ENCODE peak calls at places on chromosome 21, in four cellular contexts. B is NCI-H510A treated with DMSO at 0.1 percent for 48 hours; Q is GF-D8; O is CD4-positive, alpha-beta memory T cell. V is an unnamed sample.

GRCh38 chr21:41611966-41612606 is 104.1 kb upstream of the TMPRSS2 start:
- DNase-seq in B (peak), Q (no peak), O (no peak), V (no peak)

GRCh38 chr21:45589686-45590245 is 47.5 kb upstream of the SLC19A1 start:
- DNase-seq in B (no peak), Q (no peak), O (no peak), V (no peak)

GRCh38 chr21:46634966-46635323 is 529 bp upstream of the PRMT2 start:
- DNase-seq in B (peak), Q (peak), O (no peak), V (no peak)

GRCh38 chr21:38322551-38322950 is 65.8 kb downstream of the KCNJ15 start:
- DNase-seq in B (no peak), Q (no peak), O (no peak), V (no peak)

GRCh38 chr21:35529141-35529863 is 480.2 kb upstream of the RUNX1 start:
- DNase-seq in B (no peak), Q (no peak), O (peak), V (no peak)

GRCh38 chr21:44618504-44618903 is 6.6 kb downstream of the KRTAP10-8 start:
- DNase-seq in B (no peak), Q (no peak), O (no peak), V (no peak)

GRCh38 chr21:44434936-44435635 is 20.2 kb upstream of the LRRC3 start:
- DNase-seq in B (no peak), Q (no peak), O (no peak), V (no peak)

GRCh38 chr21:34938079-34938764 is 110.9 kb downstream of the RUNX1 start:
- DNase-seq in B (no peak), Q (no peak), O (no peak), V (no peak)

V was measured in effector memory CD4-positive, alpha-beta T cell.